ENCODE peak calls at places on chromosomes 4 and X, in four cellular contexts. Z is HCT116, S is K562, K is GM12878. O is an unnamed sample.

GRCh38 chr4:94403735-94404134 is 48.0 kb upstream of the PDLIM5 start:
- DNase-seq in S (no peak), Z (no peak), K (no peak), O (no peak)

GRCh38 chr4:81211956-81212355 is 3.1 kb downstream of the PRKG2 start:
- DNase-seq in Z (no peak), S (no peak), K (no peak), O (no peak)

GRCh38 chrX:68999351-68999750 is 165.9 kb downstream of the PJA1 start:
- DNase-seq in Z (peak; percentile 18), K (no peak), S (no peak), O (no peak)

GRCh38 chr4:40608628-40609027 is 21.0 kb downstream of the RBM47 start:
- DNase-seq in Z (no peak), K (no peak), S (no peak), O (no peak)

GRCh38 chr4:108592674-108592986 is 27.7 kb upstream of the RPL34 start:
- DNase-seq in Z (no peak), S (no peak), K (no peak), O (peak; percentile 72)

GRCh38 chr4:75391489-75392166 is 122.6 kb downstream of the RCHY1 start:
- DNase-seq in Z (no peak), K (no peak), S (no peak), O (no peak)

GRCh38 chrX:154008521-154008920 is 11.2 kb downstream of the IRAK1 start:
- DNase-seq in S (no peak), K (no peak), Z (no peak), O (no peak)

GRCh38 chrX:138711399-138712347 is at the start of gene FGF13:
- DNase-seq in S (no peak), Z (no peak), K (no peak), O (peak; percentile 0)

GRCh38 chr4:158042591-158043030 is 130.2 kb downstream of the GASK1B start:
- DNase-seq in Z (no peak), S (no peak), K (no peak), O (no peak)

GRCh38 chr4:141501931-141502330 is 134.5 kb upstream of the IL15 start:
- DNase-seq in K (no peak), Z (no peak), S (no peak), O (no peak)

GRCh38 chr4:119646347-119647071 is 17.9 kb upstream of the PDE5A start:
- DNase-seq in S (no peak), Z (no peak), K (no peak), O (no peak)

GRCh38 chr4:158714937-158715336 is 8.3 kb downstream of the PPID start:
- DNase-seq in Z (no peak), S (no peak), K (no peak), O (no peak)

GRCh38 chr4:127776620-127777019 is 5.5 kb upstream of the HSPA4L start:
- DNase-seq in Z (no peak), K (no peak), S (no peak), O (peak; percentile 10)

GRCh38 chrX:57156397-57157049 is 19.3 kb upstream of the SPIN2A start:
- DNase-seq in S (peak; percentile 8), K (no peak), Z (peak; percentile 13), O (peak; percentile 50)

DNA sequence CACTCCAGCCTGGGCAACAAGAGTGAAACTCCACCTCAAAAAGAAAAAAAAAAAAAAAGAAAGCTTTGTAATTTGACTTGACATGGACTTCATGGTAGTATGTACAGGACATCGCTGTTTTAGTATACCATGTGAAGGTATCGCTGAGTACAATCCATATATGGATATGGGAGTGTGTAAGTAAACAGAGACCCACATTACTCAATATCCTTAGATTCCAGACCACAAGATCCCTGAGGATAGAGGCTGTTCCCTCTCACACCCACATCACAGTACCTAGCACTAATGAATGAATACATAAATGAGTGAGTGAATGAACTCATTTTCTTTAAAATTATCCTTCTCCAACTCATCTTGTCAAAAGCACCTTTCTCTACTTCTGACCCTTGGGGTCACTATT is 8.4 kb upstream of the RPS3A start:
- DNase-seq in K (no peak), Z (no peak), S (no peak), O (peak; percentile 34)
- TF ChIP-seq ZBTB33 in K (no peak), Z (no peak), S (no peak), O (no peak)

GRCh38 chrX:4238916-4239315 is 525.5 kb upstream of the PRKX start:
- DNase-seq in K (no peak), Z (no peak), S (no peak), O (no peak)

GRCh38 chrX:4240541-4241194 is 527.2 kb upstream of the PRKX start:
- DNase-seq in S (no peak), K (no peak), Z (no peak), O (peak; percentile 3)

GRCh38 chrX:4243759-4244158 is 530.3 kb upstream of the PRKX start:
- DNase-seq in S (no peak), Z (no peak), K (no peak), O (no peak)

DNA sequence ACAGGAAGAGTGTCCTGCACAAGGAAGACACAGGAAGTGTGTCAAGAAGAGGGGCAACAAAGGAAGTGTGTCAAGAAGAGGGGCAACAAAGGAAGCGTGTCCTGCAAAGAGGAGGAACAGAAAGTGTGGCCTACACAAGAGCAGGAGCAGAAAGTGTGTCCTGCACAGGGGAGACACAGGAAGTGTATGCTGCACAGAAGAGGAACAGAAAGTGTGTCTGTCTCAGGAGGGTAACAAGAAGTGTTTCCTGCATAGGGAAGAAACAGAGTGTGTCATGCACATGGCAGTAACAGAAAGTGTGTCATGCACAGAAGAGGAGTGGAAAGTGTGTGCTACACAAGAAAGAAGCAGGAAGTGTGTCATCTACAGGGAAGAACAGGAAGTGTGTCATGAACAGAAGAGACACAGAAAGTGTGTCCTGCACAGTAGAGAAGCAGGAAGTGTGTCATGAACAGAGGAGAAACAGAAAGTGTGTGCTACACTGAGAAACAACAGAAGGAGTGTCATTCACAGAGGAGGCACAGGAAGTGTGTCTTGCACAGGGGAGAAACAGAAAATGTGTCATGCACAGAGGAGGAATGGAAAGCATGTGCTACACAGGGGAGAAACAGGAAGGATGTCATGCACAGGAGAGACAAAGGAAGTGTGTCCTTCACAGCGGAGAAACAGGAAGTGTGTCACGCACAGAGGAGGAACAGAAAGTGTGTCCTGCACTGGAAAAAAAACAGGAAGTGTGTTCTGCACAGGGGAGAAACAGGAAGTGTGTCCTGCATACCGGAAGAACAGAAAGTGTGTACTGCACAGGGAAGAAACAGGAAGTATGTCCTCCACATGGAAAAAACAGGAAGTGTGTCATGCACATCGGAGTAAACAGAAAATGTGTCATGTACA is 526.4 kb upstream of the PRKX start:
- DNase-seq in Z (no peak), K (no peak), S (no peak), O (no peak)
- TF ChIP-seq SRF in Z (no peak), K (no peak), S (no peak), O (no peak)

DNA sequence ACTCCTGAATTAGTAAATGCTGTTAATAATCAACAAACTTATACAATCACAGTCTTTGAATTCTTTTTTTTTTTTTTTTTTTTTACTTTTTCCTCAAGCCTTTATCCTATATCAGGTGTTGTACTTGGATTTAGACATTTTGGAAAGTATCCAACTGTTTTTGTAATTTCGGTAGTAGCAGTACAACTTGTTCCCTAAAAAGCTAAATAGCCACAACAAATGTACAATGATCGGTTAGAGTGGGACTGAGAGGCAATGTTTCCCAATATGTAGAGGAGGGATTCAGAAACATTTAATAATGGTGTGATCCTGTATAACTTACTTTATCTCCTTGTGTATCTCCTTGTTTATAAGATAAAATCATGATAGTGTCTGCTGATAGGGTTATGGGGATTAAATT is 343.1 kb downstream of the GRID2 start:
- DNase-seq in S (no peak), Z (no peak), K (no peak), O (no peak)
- TF ChIP-seq ZBTB33 in S (no peak), Z (no peak), K (no peak), O (no peak)

GRCh38 chr4:153731239-153731638 is 28.6 kb downstream of the RNF175 start:
- DNase-seq in S (no peak), Z (no peak), K (no peak), O (no peak)
- TF ChIP-seq SRF in S (no peak), Z (no peak), K (no peak), O (no peak)

GRCh38 chrX:16975233-16975632 is 28.8 kb downstream of the REPS2 start:
- DNase-seq in Z (no peak), S (no peak), K (no peak), O (no peak)

GRCh38 chrX:16978193-16978984 is 31.9 kb downstream of the REPS2 start:
- DNase-seq in S (no peak), K (no peak), Z (no peak), O (no peak)

GRCh38 chrX:16981980-16982379 is 35.5 kb downstream of the REPS2 start:
- DNase-seq in S (no peak), K (no peak), Z (no peak), O (no peak)

GRCh38 chrX:16977771-16978170 is 31.3 kb downstream of the REPS2 start:
- DNase-seq in S (no peak), K (no peak), Z (no peak), O (no peak)
- TF ChIP-seq ZBTB33 in S (no peak), K (no peak), Z (no peak), O (no peak)

DNA sequence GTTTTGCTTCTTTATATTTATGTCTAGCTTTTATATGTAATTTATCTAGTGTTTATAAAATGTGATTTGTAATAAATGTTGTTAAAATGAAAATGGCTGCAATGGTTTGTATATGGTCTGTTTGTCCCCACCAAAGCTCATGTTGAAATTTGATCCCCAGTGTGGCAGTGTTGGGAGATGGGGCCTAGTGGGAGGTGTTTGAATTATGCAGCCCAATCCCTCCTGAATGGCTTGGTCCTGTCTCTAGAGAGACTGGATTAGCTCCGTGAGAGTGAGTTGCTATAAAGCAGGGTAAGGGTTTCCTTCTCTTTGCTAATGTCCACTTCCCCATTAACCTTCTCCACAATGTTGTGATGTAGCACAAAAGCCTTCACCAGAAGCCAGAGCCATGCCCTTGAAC is 30.0 kb upstream of the JADE3 start:
- DNase-seq in K (no peak), S (no peak), Z (no peak), O (no peak)
- TF ChIP-seq SRF in K (no peak), S (no peak), Z (no peak), O (no peak)

GRCh38 chr4:3387943-3388348 is 53.8 kb upstream of the HGFAC start:
- DNase-seq in K (no peak), Z (no peak), S (no peak), O (no peak)
- TF ChIP-seq ZBTB33 in K (no peak), Z (no peak), S (no peak), O (no peak)

O was measured in HepG2.